ENCODE peak calls at places on chromosomes 13 and 19, in nine cellular contexts. F, W, L, Y, S, P, G, O and D are unnamed samples.

GRCh38 chr13:73090116-73090811 is 31.5 kb downstream of the KLF5 start:
- DNase-seq in L (peak; percentile 95), P (no peak), O (peak; percentile 41), W (peak; percentile 99), Y (peak; percentile 16), S (peak; percentile 70), G (peak; percentile 29), F (no peak), D (peak; percentile 84)

GRCh38 chr13:113082198-113083021 is 23.2 kb upstream of the F7 start:
- DNase-seq in F (no peak), W (no peak), L (no peak), G (no peak), O (no peak), S (no peak), P (no peak), Y (no peak), D (no peak)

GRCh38 chr13:34164585-34164984 is 346.6 kb downstream of the RFC3 start:
- DNase-seq in L (peak; percentile 19), F (no peak), W (no peak), O (no peak), S (no peak), Y (no peak), G (no peak), P (no peak), D (no peak)

GRCh38 chr19:52689804-52690394 is 44.9 kb downstream of the ZNF611 start:
- DNase-seq in S (peak; percentile 24), F (no peak), L (no peak), G (peak; percentile 29), Y (no peak), W (peak; percentile 40), O (peak; percentile 40), P (no peak), D (peak; percentile 80)

GRCh38 chr13:114078501-114079451 is 53.6 kb downstream of the RASA3 start:
- DNase-seq in G (no peak), S (peak; percentile 20), F (no peak), P (peak; percentile 20), Y (no peak), L (peak; percentile 84), W (no peak), O (peak; percentile 16), D (peak; percentile 49)

GRCh38 chr13:39462456-39462855 is 140.5 kb downstream of the LHFPL6 start:
- DNase-seq in G (no peak), P (no peak), F (no peak), W (peak; percentile 56), O (no peak), S (no peak), L (no peak), Y (no peak), D (no peak)

GRCh38 chr19:54364775-54365257 is at the start of gene LAIR1:
- DNase-seq in Y (peak; percentile 13), W (no peak), S (peak; percentile 66), L (no peak), F (no peak), G (no peak), P (peak; percentile 55), O (no peak), D (no peak)

GRCh38 chr13:101916758-101917474 is 464.4 kb downstream of the ITGBL1 start:
- DNase-seq in L (no peak), O (no peak), Y (no peak), W (no peak), G (no peak), P (no peak), F (no peak), S (no peak), D (peak; percentile 65)

GRCh38 chr13:29539866-29540265 is 55.6 kb downstream of the SLC7A1 start:
- DNase-seq in F (no peak), Y (no peak), P (no peak), G (no peak), L (peak; percentile 13), S (no peak), O (no peak), W (no peak), D (no peak)

GRCh38 chr13:50236898-50237318 is 221.7 kb downstream of the KCNRG start:
- DNase-seq in Y (no peak), P (peak; percentile 74), L (no peak), W (no peak), G (no peak), S (no peak), O (no peak), F (no peak), D (no peak)

GRCh38 chr19:17873661-17874422 is 2.1 kb downstream of the SLC5A5 start:
- DNase-seq in L (peak; percentile 60), Y (peak; percentile 12), W (peak; percentile 84), S (peak; percentile 45), F (peak; percentile 62), P (peak; percentile 68), O (peak; percentile 51), G (peak; percentile 95), D (peak; percentile 96)

GRCh38 chr19:43408043-43408442 is 6.6 kb upstream of the TEX101 start:
- DNase-seq in F (no peak), S (no peak), O (no peak), W (no peak), G (peak; percentile 24), L (no peak), P (no peak), Y (no peak), D (no peak)

GRCh38 chr19:3396881-3397265 is 30.5 kb downstream of the NFIC start:
- DNase-seq in S (no peak), L (no peak), O (no peak), Y (no peak), F (no peak), G (no peak), W (no peak), P (no peak), D (no peak)

GRCh38 chr13:25682221-25682620 is 310.4 kb downstream of the ATP8A2 start:
- DNase-seq in W (no peak), S (no peak), Y (no peak), F (no peak), L (no peak), P (no peak), O (no peak), G (no peak), D (no peak)
- H3K4me1 ChIP-seq in W (no peaks in the 10 kb centered on the region), S (no peaks in the 10 kb centered on the region), Y (no peaks in the 10 kb centered on the region), F (no peaks in the 10 kb centered on the region), L (no peaks in the 10 kb centered on the region), P (no peaks in the 10 kb centered on the region), O (no peaks in the 10 kb centered on the region), G (no peaks in the 10 kb centered on the region), D (no peaks in the 10 kb centered on the region)

DNA sequence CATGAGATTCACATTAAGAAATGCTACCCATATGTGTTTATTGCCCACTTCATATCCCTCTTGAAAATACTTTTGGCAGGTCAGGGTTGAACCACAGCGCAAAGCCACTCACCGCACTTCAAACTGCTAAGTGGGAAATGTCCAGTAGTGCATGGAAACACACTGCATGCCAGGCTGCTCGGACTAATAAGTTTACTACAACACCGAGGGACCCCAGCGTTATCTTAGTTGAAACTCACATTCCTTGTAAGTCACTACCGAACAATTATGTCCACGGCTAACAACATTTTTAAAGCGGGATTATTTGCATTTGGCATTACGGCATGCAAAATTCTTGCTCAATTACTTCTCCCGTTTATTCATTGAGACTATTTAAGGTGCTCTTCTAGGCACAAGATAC is 4.0 kb downstream of the BRD4 start:
- DNase-seq in F (no peak), O (no peak), W (no peak), P (no peak), L (no peak), S (peak; percentile 68), G (no peak), Y (no peak), D (no peak)
- H3K4me1 ChIP-seq in F (peaks cover 50% of the 10 kb centered on the region), O (peaks cover 83% of the 10 kb centered on the region), W (peaks cover 18% of the 10 kb centered on the region), P (peaks cover 84% of the 10 kb centered on the region), L (peaks cover 21% of the 10 kb centered on the region), S (peaks cover 85% of the 10 kb centered on the region), G (peaks cover 57% of the 10 kb centered on the region), Y (peaks cover 11% of the 10 kb centered on the region), D (peaks cover 4% of the 10 kb centered on the region)

GRCh38 chr13:75512253-75512652 is 25.4 kb downstream of the COMMD6 start:
- DNase-seq in O (no peak), Y (peak; percentile 31), P (no peak), G (no peak), S (no peak), W (no peak), L (no peak), F (no peak), D (no peak)
- H3K4me1 ChIP-seq in O (no peaks in the 10 kb centered on the region), Y (peaks cover 19% of the 10 kb centered on the region), P (no peaks in the 10 kb centered on the region), G (no peaks in the 10 kb centered on the region), S (no peaks in the 10 kb centered on the region), W (no peaks in the 10 kb centered on the region), L (no peaks in the 10 kb centered on the region), F (no peaks in the 10 kb centered on the region), D (no peaks in the 10 kb centered on the region)

GRCh38 chr13:100513171-100513570 is 75.4 kb downstream of the GGACT start:
- DNase-seq in P (no peak), S (no peak), Y (no peak), L (no peak), O (no peak), F (no peak), W (no peak), G (no peak), D (no peak)

GRCh38 chr13:100510208-100510997 is 78.2 kb downstream of the GGACT start:
- DNase-seq in G (no peak), P (no peak), S (no peak), W (peak; percentile 77), L (no peak), Y (no peak), F (peak; percentile 95), O (no peak), D (peak; percentile 84)

GRCh38 chr13:100513987-100514670 is 74.5 kb downstream of the GGACT start:
- DNase-seq in S (no peak), G (no peak), W (no peak), L (peak; percentile 9), P (no peak), Y (no peak), O (no peak), F (no peak), D (peak; percentile 41)

GRCh38 chr13:100511422-100511821 is 77.2 kb downstream of the GGACT start:
- DNase-seq in W (no peak), F (no peak), L (no peak), P (no peak), Y (no peak), S (no peak), O (no peak), G (no peak), D (no peak)

GRCh38 chr13:100512422-100512821 is 76.2 kb downstream of the GGACT start:
- DNase-seq in O (no peak), S (no peak), W (no peak), L (no peak), Y (no peak), G (no peak), P (no peak), F (no peak), D (no peak)
- H3K4me1 ChIP-seq in O (peaks cover 13% of the 10 kb centered on the region), S (no peaks in the 10 kb centered on the region), W (peaks cover 4% of the 10 kb centered on the region), L (peaks cover 4% of the 10 kb centered on the region), Y (no peaks in the 10 kb centered on the region), G (no peaks in the 10 kb centered on the region), P (peaks cover 8% of the 10 kb centered on the region), F (peaks cover 16% of the 10 kb centered on the region), D (peaks cover 3% of the 10 kb centered on the region)

GRCh38 chr13:42849200-42849599 is 67.8 kb downstream of the FAM216B start:
- DNase-seq in F (no peak), O (no peak), P (no peak), L (no peak), W (no peak), G (no peak), S (no peak), Y (no peak), D (no peak)
- H3K4me1 ChIP-seq in F (no peaks in the 10 kb centered on the region), O (no peaks in the 10 kb centered on the region), P (no peaks in the 10 kb centered on the region), L (no peaks in the 10 kb centered on the region), W (no peaks in the 10 kb centered on the region), G (no peaks in the 10 kb centered on the region), S (no peaks in the 10 kb centered on the region), Y (no peaks in the 10 kb centered on the region), D (no peaks in the 10 kb centered on the region)